ENCODE peak calls at places on chromosomes 13 and 19, in six cellular contexts. One of them, this sample, is unnamed.
A peak's percentile ranks its signal among the peaks of the same experiment; 100 is the strongest.

GRCh38 chr13:54110597-54110996 is 1082.0 kb downstream of the OLFM4 start:
- DNase-seq in HL-60: no peak
- DNase-seq in HFF-Myc: no peak
- DNase-seq in choroid plexus epithelial cell: no peak
- DNase-seq in uterus: no peak
- DNase-seq in fibroblast of lung: no peak
- DNase-seq in this sample: no peak

GRCh38 chr19:10858204-10858828 is 10.1 kb downstream of the C19orf38 start:
- DNase-seq in HL-60: no peak
- DNase-seq in HFF-Myc: no peak
- DNase-seq in choroid plexus epithelial cell: peak; percentile 37
- DNase-seq in uterus: no peak
- DNase-seq in fibroblast of lung: peak; percentile 33
- DNase-seq in this sample: no peak

GRCh38 chr19:19471682-19472081 is 43.7 kb downstream of the TSSK6 start:
- DNase-seq in HL-60: no peak
- DNase-seq in HFF-Myc: no peak
- DNase-seq in choroid plexus epithelial cell: no peak
- DNase-seq in uterus: no peak
- DNase-seq in fibroblast of lung: no peak
- DNase-seq in this sample: no peak

GRCh38 chr13:26502826-26503225 is 54.7 kb upstream of the WASF3 start:
- DNase-seq in HL-60: no peak
- DNase-seq in HFF-Myc: peak; percentile 36
- DNase-seq in choroid plexus epithelial cell: peak; percentile 94
- DNase-seq in uterus: no peak
- DNase-seq in fibroblast of lung: peak; percentile 68
- DNase-seq in this sample: no peak

GRCh38 chr13:25286308-25286968 is 850 bp downstream of the MTMR6 start:
- DNase-seq in HL-60: peak; percentile 71
- DNase-seq in HFF-Myc: no peak
- DNase-seq in choroid plexus epithelial cell: peak; percentile 58
- DNase-seq in uterus: no peak
- DNase-seq in fibroblast of lung: peak; percentile 40
- DNase-seq in this sample: no peak

GRCh38 chr19:48495391-48495790 is 16.2 kb downstream of the LMTK3 start:
- DNase-seq in HL-60: peak; percentile 21
- DNase-seq in HFF-Myc: no peak
- DNase-seq in choroid plexus epithelial cell: no peak
- DNase-seq in uterus: no peak
- DNase-seq in fibroblast of lung: no peak
- DNase-seq in this sample: no peak

GRCh38 chr19:10580979-10581631 is 6.0 kb downstream of the AP1M2 start:
- DNase-seq in HL-60: peak; percentile 90
- DNase-seq in HFF-Myc: peak; percentile 67
- DNase-seq in choroid plexus epithelial cell: peak; percentile 96
- DNase-seq in uterus: peak; percentile 89
- DNase-seq in fibroblast of lung: peak; percentile 91
- DNase-seq in this sample: peak; percentile 46

GRCh38 chr19:1671716-1672037 is 19.3 kb upstream of the TCF3 start:
- DNase-seq in HL-60: no peak
- DNase-seq in HFF-Myc: no peak
- DNase-seq in choroid plexus epithelial cell: no peak
- DNase-seq in uterus: no peak
- DNase-seq in fibroblast of lung: no peak
- DNase-seq in this sample: no peak

GRCh38 chr19:7104783-7105447 is 35.4 kb downstream of the ZNF557 start:
- DNase-seq in HL-60: peak; percentile 40
- DNase-seq in HFF-Myc: no peak
- DNase-seq in choroid plexus epithelial cell: no peak
- DNase-seq in uterus: no peak
- DNase-seq in fibroblast of lung: no peak
- DNase-seq in this sample: no peak

GRCh38 chr13:77548594-77548993 is 13.1 kb downstream of the SCEL start:
- DNase-seq in HL-60: no peak
- DNase-seq in HFF-Myc: no peak
- DNase-seq in choroid plexus epithelial cell: no peak
- DNase-seq in uterus: no peak
- DNase-seq in fibroblast of lung: no peak
- DNase-seq in this sample: no peak

GRCh38 chr19:46967578-46968018 is 52.0 kb upstream of the NPAS1 start:
- DNase-seq in HL-60: no peak
- DNase-seq in HFF-Myc: no peak
- DNase-seq in choroid plexus epithelial cell: no peak
- DNase-seq in uterus: peak; percentile 39
- DNase-seq in fibroblast of lung: no peak
- DNase-seq in this sample: no peak

GRCh38 chr19:47107201-47107952 is 6.2 kb downstream of the ZC3H4 start:
- DNase-seq in HL-60: peak; percentile 22
- DNase-seq in HFF-Myc: no peak
- DNase-seq in choroid plexus epithelial cell: peak; percentile 36
- DNase-seq in uterus: no peak
- DNase-seq in fibroblast of lung: peak; percentile 42
- DNase-seq in this sample: no peak

DNA sequence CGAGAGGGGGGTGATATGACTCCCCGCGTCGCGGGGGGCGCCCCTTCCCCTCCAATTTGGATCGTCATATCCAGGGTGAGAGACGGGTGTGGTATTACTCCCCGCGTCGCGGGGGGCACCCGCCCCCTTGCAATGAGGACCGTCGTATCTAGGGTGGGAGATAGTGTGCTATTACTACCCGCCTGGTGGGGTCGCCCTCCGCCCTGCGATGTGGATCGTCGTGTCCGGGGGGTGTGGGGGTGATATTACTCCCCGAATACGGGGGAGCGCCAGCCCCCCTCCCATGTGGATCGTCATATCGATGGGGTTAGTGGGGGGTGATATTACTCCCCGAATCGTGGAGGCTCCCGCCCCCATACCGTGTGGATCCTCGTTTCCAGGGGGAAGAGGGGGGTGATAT is 29.2 kb upstream of the RGCC start:
- DNase-seq in HL-60: no peak
- DNase-seq in HFF-Myc: no peak
- DNase-seq in choroid plexus epithelial cell: no peak
- DNase-seq in uterus: no peak
- DNase-seq in fibroblast of lung: no peak
- DNase-seq in this sample: no peak
- TF ChIP-seq CTCF in HL-60: no peak
- TF ChIP-seq CTCF in HFF-Myc: peak; percentile 4
- TF ChIP-seq CTCF in choroid plexus epithelial cell: peak; percentile 58
- TF ChIP-seq CTCF in uterus: no peak
- TF ChIP-seq CTCF in fibroblast of lung: no peak
- TF ChIP-seq CTCF in this sample: peak; percentile 43

GRCh38 chr13:110331362-110331761 is 24.3 kb downstream of the COL4A2 start:
- DNase-seq in HL-60: no peak
- DNase-seq in HFF-Myc: no peak
- DNase-seq in choroid plexus epithelial cell: peak; percentile 92
- DNase-seq in uterus: no peak
- DNase-seq in fibroblast of lung: peak; percentile 76
- DNase-seq in this sample: no peak

GRCh38 chr13:110329798-110330461 is 22.8 kb downstream of the COL4A2 start:
- DNase-seq in HL-60: no peak
- DNase-seq in HFF-Myc: no peak
- DNase-seq in choroid plexus epithelial cell: peak; percentile 79
- DNase-seq in uterus: no peak
- DNase-seq in fibroblast of lung: peak; percentile 80
- DNase-seq in this sample: no peak

GRCh38 chr13:110329258-110329657 is 22.2 kb downstream of the COL4A2 start:
- DNase-seq in HL-60: no peak
- DNase-seq in HFF-Myc: no peak
- DNase-seq in choroid plexus epithelial cell: no peak
- DNase-seq in uterus: no peak
- DNase-seq in fibroblast of lung: no peak
- DNase-seq in this sample: no peak

GRCh38 chr13:110328509-110328908 is 21.4 kb downstream of the COL4A2 start:
- DNase-seq in HL-60: no peak
- DNase-seq in HFF-Myc: no peak
- DNase-seq in choroid plexus epithelial cell: no peak
- DNase-seq in uterus: no peak
- DNase-seq in fibroblast of lung: no peak
- DNase-seq in this sample: no peak

GRCh38 chr13:110330491-110331001 is 23.5 kb downstream of the COL4A2 start:
- DNase-seq in HL-60: no peak
- DNase-seq in HFF-Myc: no peak
- DNase-seq in choroid plexus epithelial cell: peak; percentile 69
- DNase-seq in uterus: no peak
- DNase-seq in fibroblast of lung: peak; percentile 48
- DNase-seq in this sample: no peak
- H3K4me3 ChIP-seq in HL-60: no peak overlapping the region
- H3K4me3 ChIP-seq in HFF-Myc: no peak overlapping the region
- H3K4me3 ChIP-seq in choroid plexus epithelial cell: peak overlapping the region; percentile 5
- H3K4me3 ChIP-seq in uterus: no peak overlapping the region
- H3K4me3 ChIP-seq in fibroblast of lung: peak overlapping the region; percentile 38
- H3K4me3 ChIP-seq in this sample: no peak overlapping the region

GRCh38 chr13:112509190-112509589 is 78.8 kb downstream of the TUBGCP3 start:
- DNase-seq in HL-60: no peak
- DNase-seq in HFF-Myc: no peak
- DNase-seq in choroid plexus epithelial cell: no peak
- DNase-seq in uterus: no peak
- DNase-seq in fibroblast of lung: no peak
- DNase-seq in this sample: no peak

GRCh38 chr13:112513761-112514160 is 74.2 kb downstream of the TUBGCP3 start:
- DNase-seq in HL-60: no peak
- DNase-seq in HFF-Myc: no peak
- DNase-seq in choroid plexus epithelial cell: no peak
- DNase-seq in uterus: no peak
- DNase-seq in fibroblast of lung: no peak
- DNase-seq in this sample: no peak

GRCh38 chr13:112510987-112511715 is 76.8 kb downstream of the TUBGCP3 start:
- DNase-seq in HL-60: no peak
- DNase-seq in HFF-Myc: no peak
- DNase-seq in choroid plexus epithelial cell: peak; percentile 1
- DNase-seq in uterus: no peak
- DNase-seq in fibroblast of lung: no peak
- DNase-seq in this sample: no peak

GRCh38 chr13:112506046-112506445 is 81.9 kb downstream of the TUBGCP3 start:
- DNase-seq in HL-60: no peak
- DNase-seq in HFF-Myc: no peak
- DNase-seq in choroid plexus epithelial cell: no peak
- DNase-seq in uterus: no peak
- DNase-seq in fibroblast of lung: no peak
- DNase-seq in this sample: no peak

GRCh38 chr13:112510002-112510780 is 77.8 kb downstream of the TUBGCP3 start:
- DNase-seq in HL-60: peak; percentile 43
- DNase-seq in HFF-Myc: peak; percentile 35
- DNase-seq in choroid plexus epithelial cell: peak; percentile 83
- DNase-seq in uterus: no peak
- DNase-seq in fibroblast of lung: peak; percentile 76
- DNase-seq in this sample: no peak
- TF ChIP-seq CTCF in HL-60: no peak
- TF ChIP-seq CTCF in HFF-Myc: peak; percentile 40
- TF ChIP-seq CTCF in choroid plexus epithelial cell: peak; percentile 75
- TF ChIP-seq CTCF in uterus: peak; percentile 16
- TF ChIP-seq CTCF in fibroblast of lung: peak; percentile 59
- TF ChIP-seq CTCF in this sample: peak; percentile 71

DNA sequence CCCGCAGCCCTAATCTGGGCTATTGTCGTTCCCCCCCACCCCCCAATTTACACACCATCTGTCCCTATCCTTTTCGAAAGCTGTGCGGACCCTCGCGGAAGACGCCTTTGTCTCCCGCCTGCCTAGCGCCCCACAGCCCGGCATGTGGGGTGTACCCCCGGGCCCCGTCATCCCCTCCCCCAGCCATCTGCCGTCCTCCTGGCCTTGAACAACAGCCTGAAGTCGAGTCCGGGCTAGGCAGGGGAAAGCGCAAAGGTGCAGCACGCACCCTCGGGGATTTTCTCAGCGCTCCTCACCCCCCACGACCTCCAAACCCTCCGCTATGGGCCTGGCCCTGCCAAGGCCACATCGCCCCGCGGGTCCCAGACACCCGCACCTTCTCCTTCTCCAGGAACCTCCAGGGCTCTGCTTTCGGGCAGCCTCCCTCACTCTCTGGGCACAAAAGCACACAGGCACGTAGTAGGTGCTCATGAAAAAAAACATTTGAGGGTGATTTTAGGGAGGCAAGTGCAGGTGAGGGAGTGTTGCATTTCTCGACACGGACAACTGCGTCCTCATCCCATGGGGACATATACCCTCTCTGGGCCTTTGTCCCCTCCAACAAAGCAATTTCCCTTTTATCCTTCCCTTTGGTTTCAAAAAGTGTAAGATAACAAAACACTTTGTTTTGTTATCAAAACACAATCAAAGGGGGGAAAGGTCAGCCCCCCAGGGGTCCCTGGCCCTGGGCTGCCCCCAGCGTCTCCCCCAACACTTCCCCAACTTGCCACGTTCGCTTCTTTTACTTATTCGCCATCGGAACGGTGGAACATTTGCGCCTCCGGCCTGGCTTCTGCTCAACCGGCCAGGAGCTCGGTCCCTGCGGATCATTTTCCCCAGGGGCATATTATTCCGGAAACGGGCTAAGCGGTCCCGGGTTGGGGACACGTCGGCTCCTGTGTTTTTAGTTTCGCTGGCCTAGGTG is 16.4 kb downstream of the CCDC124 start:
- DNase-seq in HL-60: no peak
- DNase-seq in HFF-Myc: no peak
- DNase-seq in choroid plexus epithelial cell: no peak
- DNase-seq in uterus: no peak
- DNase-seq in fibroblast of lung: no peak
- DNase-seq in this sample: no peak
- H3K4me3 ChIP-seq in HL-60: no peak overlapping the region
- H3K4me3 ChIP-seq in HFF-Myc: peak overlapping the region; percentile 28
- H3K4me3 ChIP-seq in choroid plexus epithelial cell: no peak overlapping the region
- H3K4me3 ChIP-seq in uterus: peak overlapping the region; percentile 50
- H3K4me3 ChIP-seq in fibroblast of lung: peak overlapping the region; percentile 0
- H3K4me3 ChIP-seq in this sample: no peak overlapping the region

DNA sequence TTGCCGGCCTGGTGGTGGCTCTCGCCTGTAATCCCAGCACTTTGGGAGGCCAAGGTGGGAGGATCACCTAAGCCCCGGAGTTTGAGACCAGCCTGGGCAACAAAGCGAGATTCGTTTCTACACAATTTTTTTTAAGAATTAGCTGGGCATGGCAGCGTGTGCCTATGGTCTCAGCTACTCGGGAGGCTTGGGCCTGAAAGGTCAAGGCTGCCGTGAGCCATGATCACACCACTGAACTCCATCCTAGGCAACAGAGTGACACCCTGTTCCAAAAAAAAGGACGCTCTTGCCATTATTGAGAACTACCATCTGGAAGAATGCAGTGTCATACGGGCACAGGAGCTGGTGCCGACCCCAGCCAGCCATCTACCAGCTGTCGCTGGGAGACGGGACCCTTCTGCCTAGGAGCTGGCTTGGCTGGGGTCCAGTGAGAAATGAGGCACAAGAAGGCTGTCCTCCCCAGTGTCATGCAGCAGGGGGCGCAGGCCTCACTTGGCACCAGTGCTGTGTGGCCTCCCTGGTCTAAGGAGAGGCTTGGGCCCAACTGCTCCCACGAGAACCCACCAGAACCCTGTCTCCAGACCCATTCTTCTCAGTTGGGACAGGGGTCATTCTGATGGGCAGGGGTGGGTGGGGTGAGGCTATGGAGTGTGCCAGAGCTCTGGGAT is 12.2 kb upstream of the RELB start:
- DNase-seq in HL-60: peak; percentile 63
- DNase-seq in HFF-Myc: peak; percentile 29
- DNase-seq in choroid plexus epithelial cell: peak; percentile 78
- DNase-seq in uterus: peak; percentile 61
- DNase-seq in fibroblast of lung: peak; percentile 63
- DNase-seq in this sample: no peak
- TF ChIP-seq CTCF in HL-60: peak; percentile 66
- TF ChIP-seq CTCF in HFF-Myc: peak; percentile 66
- TF ChIP-seq CTCF in choroid plexus epithelial cell: peak; percentile 79
- TF ChIP-seq CTCF in uterus: peak; percentile 24
- TF ChIP-seq CTCF in fibroblast of lung: peak; percentile 54
- TF ChIP-seq CTCF in this sample: peak; percentile 80